ENCODE peak calls at places on chromosome 5, in five cellular contexts. R, D, M, A and U are unnamed samples.

GRCh38 chr5:149776376-149777305 is 46.5 kb downstream of the PPARGC1B start:
- DNase-seq in D (no peak), R (no peak), M (no peak), A (no peak), U (no peak)

GRCh38 chr5:28328691-28329090 is 1290.3 kb upstream of the CDH9 start:
- DNase-seq in D (no peak), A (no peak), R (no peak), M (no peak), U (no peak)

GRCh38 chr5:16712178-16712577 is 95.4 kb upstream of the RETREG1 start:
- DNase-seq in M (no peak), A (no peak), R (no peak), D (no peak), U (no peak)

GRCh38 chr5:81359108-81359507 is 34.8 kb downstream of the ACOT12 start:
- DNase-seq in M (no peak), A (no peak), R (no peak), D (no peak), U (no peak)

GRCh38 chr5:38766151-38766550 is 79.7 kb upstream of the OSMR start:
- DNase-seq in M (no peak), A (no peak), D (no peak), R (no peak), U (no peak)

GRCh38 chr5:176597417-176598389 is 12.3 kb downstream of the GPRIN1 start:
- DNase-seq in A (no peak), D (no peak), R (no peak), M (no peak), U (no peak)

GRCh38 chr5:75034137-75034739 is 18.1 kb downstream of the GCNT4 start:
- DNase-seq in A (no peak), R (no peak), M (peak; percentile 72), D (no peak), U (peak; percentile 76)

GRCh38 chr5:149325166-149325735 is 20.0 kb upstream of the GRPEL2 start:
- DNase-seq in R (no peak), M (no peak), D (peak; percentile 38), A (no peak), U (no peak)

GRCh38 chr5:174520420-174521396 is 203.7 kb upstream of the MSX2 start:
- DNase-seq in R (no peak), M (no peak), A (no peak), D (peak; percentile 17), U (no peak)

GRCh38 chr5:139847790-139848507 is 52.3 kb downstream of the PSD2 start:
- DNase-seq in D (no peak), A (peak; percentile 72), R (peak; percentile 66), M (peak; percentile 94), U (peak; percentile 64)

GRCh38 chr5:15254607-15255006 is 245.4 kb upstream of the FBXL7 start:
- DNase-seq in A (no peak), M (no peak), D (peak; percentile 40), R (no peak), U (no peak)

GRCh38 chr5:2205185-2205585 is 322.5 kb upstream of the IRX4 start:
- DNase-seq in A (no peak), M (no peak), R (no peak), D (no peak), U (no peak)

GRCh38 chr5:1523793-1524480 is at the start of gene LPCAT1:
- DNase-seq in R (peak; percentile 49), M (peak; percentile 96), A (peak; percentile 88), D (peak; percentile 60), U (peak; percentile 68)

GRCh38 chr5:59587489-59588337 is 305.8 kb downstream of the PDE4D start:
- DNase-seq in M (no peak), A (peak; percentile 43), D (peak; percentile 52), R (no peak), U (peak; percentile 3)

GRCh38 chr5:84381501-84382362 is 2.9 kb downstream of the EDIL3 start:
- DNase-seq in R (no peak), A (no peak), D (no peak), M (no peak), U (no peak)

GRCh38 chr5:122415481-122416120 is 103.6 kb downstream of the SNCAIP start:
- DNase-seq in M (no peak), D (peak; percentile 80), R (no peak), A (peak; percentile 25), U (no peak)

GRCh38 chr5:90657030-90657429 is 98.4 kb downstream of the ADGRV1 start:
- DNase-seq in R (no peak), A (no peak), M (no peak), D (no peak), U (no peak)

GRCh38 chr5:98096155-98096554 is 677.3 kb upstream of the RGMB start:
- DNase-seq in A (no peak), R (no peak), D (peak; percentile 92), M (no peak), U (no peak)

GRCh38 chr5:127941646-127942045 is 141.9 kb upstream of the SLC12A2 start:
- DNase-seq in A (no peak), M (no peak), R (no peak), D (no peak), U (no peak)

GRCh38 chr5:180790524-180790923 is 12.1 kb downstream of the MGAT1 start:
- DNase-seq in R (no peak), M (peak; percentile 55), D (no peak), A (no peak), U (no peak)

GRCh38 chr5:180795771-180796313 is 6.8 kb downstream of the MGAT1 start:
- DNase-seq in A (no peak), M (no peak), R (no peak), D (no peak), U (no peak)

GRCh38 chr5:180790020-180790419 is 12.6 kb downstream of the MGAT1 start:
- DNase-seq in D (no peak), M (peak; percentile 81), A (no peak), R (no peak), U (no peak)

GRCh38 chr5:180792287-180792964 is 10.2 kb downstream of the MGAT1 start:
- DNase-seq in M (peak; percentile 79), D (no peak), A (no peak), R (no peak), U (no peak)

GRCh38 chr5:180792965-180793287 is 9.7 kb downstream of the MGAT1 start:
- DNase-seq in R (no peak), A (no peak), D (no peak), M (peak; percentile 60), U (no peak)
- H3K36me3 ChIP-seq in R (peaks cover 29% of the 10 kb centered on the region), A (peaks cover 72% of the 10 kb centered on the region), D (peaks cover 43% of the 10 kb centered on the region), M (peaks cover 57% of the 10 kb centered on the region), U (peaks cover 17% of the 10 kb centered on the region)

DNA sequence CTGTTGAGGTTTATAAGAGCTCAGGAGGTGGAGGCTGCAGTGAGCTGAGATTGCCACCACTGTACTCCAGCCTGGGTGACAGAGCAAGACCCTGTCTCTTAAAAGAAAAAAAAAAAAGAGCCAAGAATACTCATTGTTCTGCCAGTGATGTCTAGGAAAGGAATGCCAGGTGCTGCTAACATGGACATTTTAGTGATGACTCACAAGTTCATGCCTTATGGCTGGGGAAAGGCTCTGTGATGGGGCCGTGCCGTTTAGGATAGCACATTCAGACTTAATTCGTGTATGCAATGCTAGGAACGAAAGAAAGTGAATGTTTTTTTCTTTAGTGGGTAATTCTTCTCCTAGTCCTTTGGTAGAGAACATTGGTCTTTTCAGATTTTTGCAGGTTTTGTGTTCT is 134.2 kb downstream of the ARHGAP26 start:
- DNase-seq in A (no peak), D (no peak), R (no peak), M (no peak), U (no peak)
- H3K36me3 ChIP-seq in A (peaks cover 57% of the 10 kb centered on the region), D (no peaks in the 10 kb centered on the region), R (peaks cover 43% of the 10 kb centered on the region), M (peaks cover 43% of the 10 kb centered on the region), U (peaks cover 7% of the 10 kb centered on the region)

DNA sequence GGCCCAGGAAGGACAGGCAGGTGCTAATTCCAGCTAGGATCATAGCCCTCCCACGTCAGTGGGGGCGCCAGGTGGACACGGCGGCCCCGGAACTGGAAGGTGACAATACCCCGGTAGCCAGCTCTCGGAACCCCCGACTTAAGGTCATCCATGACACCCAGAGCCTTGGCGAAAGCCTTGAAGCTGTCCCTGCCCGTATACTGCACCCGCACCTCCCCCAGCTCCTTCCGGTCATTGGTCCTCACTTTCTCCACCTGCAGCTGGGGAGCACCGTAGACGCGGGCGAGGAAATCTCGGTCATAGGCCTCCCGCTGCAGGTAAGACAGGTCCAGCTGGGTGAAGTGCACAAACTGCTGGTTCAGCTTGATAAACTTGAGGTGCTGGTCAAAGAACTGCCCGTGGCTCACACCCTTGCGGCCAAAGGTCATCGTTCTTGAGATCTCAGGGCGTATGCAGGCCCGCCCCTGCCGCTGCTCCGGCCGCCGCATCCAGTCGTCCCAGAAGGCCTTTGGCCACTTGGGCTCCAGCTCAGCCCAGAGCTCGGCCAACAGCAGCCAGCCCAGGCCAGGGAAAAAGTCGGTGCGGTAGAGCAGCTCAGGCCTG is 10.9 kb downstream of the MGAT1 start:
- DNase-seq in D (no peak), A (no peak), M (peak; percentile 58), R (no peak), U (no peak)
- H3K36me3 ChIP-seq in D (peaks cover 40% of the 10 kb centered on the region), A (peaks cover 72% of the 10 kb centered on the region), M (peaks cover 62% of the 10 kb centered on the region), R (peaks cover 29% of the 10 kb centered on the region), U (peaks cover 17% of the 10 kb centered on the region)

GRCh38 chr5:112823656-112824055 is 37.4 kb upstream of the SRP19 start:
- DNase-seq in R (no peak), M (no peak), D (no peak), A (no peak), U (no peak)

GRCh38 chr5:112822456-112822855 is 38.6 kb upstream of the SRP19 start:
- DNase-seq in D (peak; percentile 18), M (no peak), R (no peak), A (no peak), U (no peak)

GRCh38 chr5:112823181-112823580 is 37.9 kb upstream of the SRP19 start:
- DNase-seq in M (no peak), R (no peak), D (no peak), A (no peak), U (no peak)

GRCh38 chr5:112824197-112824596 is 36.9 kb upstream of the SRP19 start:
- DNase-seq in M (no peak), A (no peak), D (no peak), R (no peak), U (no peak)

GRCh38 chr5:112820246-112820645 is 40.8 kb upstream of the SRP19 start:
- DNase-seq in A (no peak), D (no peak), M (no peak), R (no peak), U (no peak)
- H3K36me3 ChIP-seq in A (peaks cover 80% of the 10 kb centered on the region), D (peaks cover 19% of the 10 kb centered on the region), M (peaks cover 40% of the 10 kb centered on the region), R (peaks cover 11% of the 10 kb centered on the region), U (peaks cover 4% of the 10 kb centered on the region)

GRCh38 chr5:179892255-179892654 is 15.4 kb downstream of the TBC1D9B start:
- DNase-seq in M (no peak), R (no peak), A (no peak), D (no peak), U (no peak)

GRCh38 chr5:179900206-179900605 is 7.5 kb downstream of the TBC1D9B start:
- DNase-seq in R (no peak), M (no peak), D (no peak), A (no peak), U (no peak)

GRCh38 chr5:179893076-179893957 is 14.4 kb downstream of the TBC1D9B start:
- DNase-seq in D (no peak), M (no peak), A (no peak), R (no peak), U (no peak)

GRCh38 chr5:179893958-179894895 is 13.5 kb downstream of the TBC1D9B start:
- DNase-seq in A (no peak), D (no peak), M (no peak), R (no peak), U (no peak)

DNA sequence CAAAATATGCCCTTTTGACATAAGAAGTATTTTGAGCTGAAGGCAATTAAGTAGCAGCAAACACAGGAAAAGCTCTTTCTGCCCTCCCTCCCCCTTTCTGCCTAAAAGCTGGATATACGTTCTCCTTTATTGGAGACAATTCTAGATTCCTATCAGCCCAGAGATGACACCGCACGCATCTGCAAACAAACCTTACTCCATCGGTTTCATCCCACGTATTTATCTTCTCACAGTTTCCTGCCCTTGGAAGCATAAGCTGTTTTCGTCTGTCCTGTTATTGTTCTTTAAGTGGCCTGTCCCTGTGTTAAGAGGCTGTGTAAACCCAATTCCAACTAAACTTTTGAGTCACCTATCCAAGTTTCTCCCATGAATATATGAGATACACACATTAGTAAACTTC is 11.8 kb downstream of the TBC1D9B start:
- DNase-seq in R (no peak), D (no peak), A (no peak), M (no peak), U (no peak)
- H3K36me3 ChIP-seq in R (peaks cover 19% of the 10 kb centered on the region), D (peaks cover 78% of the 10 kb centered on the region), A (peaks cover 97% of the 10 kb centered on the region), M (peaks cover 83% of the 10 kb centered on the region), U (peaks cover 10% of the 10 kb centered on the region)